ENCODE peak calls at places on chromosomes 11 and 22, in eight cellular contexts. O, L, R, H, C, A, N and P are unnamed samples.

GRCh38 chr11:119712459-119713360 is 16.3 kb downstream of the NECTIN1 start:
- DNase-seq in O (no peak), L (peak; percentile 54), R (no peak), H (no peak), C (no peak), A (no peak), N (no peak), P (peak; percentile 49)

GRCh38 chr11:11531127-11531526 is 90.7 kb downstream of the GALNT18 start:
- DNase-seq in O (no peak), L (no peak), R (no peak), H (no peak), C (no peak), A (no peak), N (no peak), P (no peak)

GRCh38 chr22:16601437-16602223 is 9.0 kb upstream of the CCT8L2 start:
- DNase-seq in O (no peak), L (no peak), R (no peak), H (peak; percentile 92), C (no peak), A (no peak), N (no peak), P (no peak)

GRCh38 chr11:19398772-19399542 is 158.2 kb upstream of the E2F8 start:
- DNase-seq in O (peak; percentile 98), L (no peak), R (no peak), H (no peak), C (peak; percentile 94), A (no peak), N (peak; percentile 27), P (peak; percentile 89)

GRCh38 chr11:117315285-117316196 is 515 bp downstream of the BACE1 start:
- DNase-seq in O (no peak), L (no peak), R (no peak), H (no peak), C (no peak), A (no peak), N (no peak), P (peak; percentile 73)

GRCh38 chr11:17845431-17845881 is 110.9 kb downstream of the KCNC1 start:
- DNase-seq in O (peak; percentile 95), L (no peak), R (no peak), H (no peak), C (peak; percentile 91), A (no peak), N (peak; percentile 86), P (no peak)

GRCh38 chr11:108609681-108610080 is 16.1 kb upstream of the EXPH5 start:
- DNase-seq in O (peak; percentile 9), L (no peak), R (no peak), H (peak; percentile 41), C (peak; percentile 35), A (no peak), N (peak; percentile 65), P (no peak)

GRCh38 chr22:24021304-24021703 is 10.2 kb downstream of the CABIN1 start:
- DNase-seq in O (no peak), L (no peak), R (no peak), H (no peak), C (no peak), A (no peak), N (no peak), P (no peak)

GRCh38 chr11:10680956-10681487 is 12.5 kb downstream of the IRAG1 start:
- DNase-seq in O (no peak), L (no peak), R (no peak), H (no peak), C (peak; percentile 62), A (no peak), N (no peak), P (no peak)

GRCh38 chr22:40044870-40045834 is 50.4 kb downstream of the FAM83F start:
- DNase-seq in O (peak; percentile 11), L (peak; percentile 86), R (peak; percentile 49), H (peak; percentile 62), C (peak; percentile 15), A (no peak), N (peak; percentile 6), P (peak; percentile 91)

GRCh38 chr11:22974251-22974650 is 114.0 kb upstream of the CCDC179 start:
- DNase-seq in O (no peak), L (no peak), R (no peak), H (no peak), C (no peak), A (no peak), N (no peak), P (no peak)

GRCh38 chr22:40043086-40043485 is 48.3 kb downstream of the FAM83F start:
- DNase-seq in O (peak; percentile 37), L (no peak), R (no peak), H (no peak), C (no peak), A (no peak), N (no peak), P (no peak)

GRCh38 chr22:46107089-46107664 is 43.1 kb upstream of the PPARA start:
- DNase-seq in O (no peak), L (no peak), R (no peak), H (no peak), C (no peak), A (no peak), N (no peak), P (peak; percentile 95)

GRCh38 chr11:95289378-95289777 is 58.4 kb upstream of the SESN3 start:
- DNase-seq in O (no peak), L (no peak), R (no peak), H (no peak), C (no peak), A (no peak), N (peak; percentile 46), P (no peak)

GRCh38 chr22:27150530-27150909 is 493.1 kb downstream of the MIAT start:
- DNase-seq in O (no peak), L (no peak), R (no peak), H (no peak), C (no peak), A (no peak), N (no peak), P (no peak)

GRCh38 chr11:2345050-2345449 is 32.1 kb upstream of the CD81 start:
- DNase-seq in O (no peak), L (no peak), R (no peak), H (no peak), C (no peak), A (no peak), N (no peak), P (no peak)

GRCh38 chr11:223026-223789 is 12.9 kb downstream of the SIRT3 start:
- DNase-seq in O (peak; percentile 39), L (no peak), R (no peak), H (no peak), C (peak; percentile 56), A (no peak), N (no peak), P (peak; percentile 45)

GRCh38 chr22:44531487-44531886 is 33.5 kb upstream of the RTL6 start:
- DNase-seq in O (no peak), L (no peak), R (no peak), H (no peak), C (no peak), A (no peak), N (no peak), P (no peak)

GRCh38 chr11:15836801-15837200 is 519.5 kb downstream of the SOX6 start:
- DNase-seq in O (no peak), L (no peak), R (no peak), H (no peak), C (no peak), A (no peak), N (no peak), P (no peak)

GRCh38 chr11:95788921-95789505 is 569 bp downstream of the FAM76B start:
- DNase-seq in O (peak; percentile 39), L (peak; percentile 80), R (no peak), H (peak; percentile 40), C (peak; percentile 43), A (no peak), N (peak; percentile 36), P (no peak)

GRCh38 chr11:112881461-112881860 is 79.8 kb upstream of the NCAM1 start:
- DNase-seq in O (peak; percentile 18), L (peak; percentile 79), R (peak; percentile 49), H (peak; percentile 20), C (no peak), A (no peak), N (peak; percentile 67), P (peak; percentile 88)

GRCh38 chr22:45805413-45805812 is 133.8 kb downstream of the ATXN10 start:
- DNase-seq in O (peak; percentile 20), L (no peak), R (no peak), H (no peak), C (no peak), A (no peak), N (peak; percentile 54), P (no peak)

GRCh38 chr22:32013200-32013599 is 29.9 kb upstream of the SLC5A1 start:
- DNase-seq in O (no peak), L (no peak), R (no peak), H (no peak), C (no peak), A (no peak), N (no peak), P (no peak)

GRCh38 chr22:42868751-42869251 is 11.7 kb upstream of the ARFGAP3 start:
- DNase-seq in O (no peak), L (no peak), R (no peak), H (no peak), C (peak; percentile 17), A (no peak), N (peak; percentile 62), P (peak; percentile 88)

GRCh38 chr11:57349491-57350274 is 11.5 kb downstream of the P2RX3 start:
- DNase-seq in O (peak; percentile 44), L (peak; percentile 83), R (peak; percentile 68), H (peak; percentile 79), C (peak; percentile 33), A (no peak), N (no peak), P (peak; percentile 82)
- TF ChIP-seq CTCF in O (peak; percentile 68), L (peak; percentile 88), R (peak; percentile 85), H (peak; percentile 89), C (peak; percentile 65), A (peak; percentile 94), N (peak; percentile 51), P (peak; percentile 80)

GRCh38 chr11:47177846-47178245 is 1.2 kb upstream of the ARFGAP2 start:
- DNase-seq in O (no peak), L (no peak), R (no peak), H (no peak), C (no peak), A (no peak), N (no peak), P (peak; percentile 79)
- H3K9ac ChIP-seq in O (no peak overlapping the region), L (no peak overlapping the region), R (peak overlapping the region; percentile 94), H (peak overlapping the region; percentile 87), C (peak overlapping the region; percentile 16), A (peak overlapping the region; percentile 79), N (peak overlapping the region; percentile 99), P (peak overlapping the region; percentile 90)

GRCh38 chr11:80293293-80293692 is 852.5 kb upstream of the TENM4 start:
- DNase-seq in O (no peak), L (no peak), R (no peak), H (no peak), C (no peak), A (no peak), N (no peak), P (no peak)
- TF ChIP-seq CTCF in O (no peak), L (no peak), R (no peak), H (no peak), C (no peak), A (no peak), N (no peak), P (no peak)

GRCh38 chr11:44308923-44309482 is 936 bp downstream of the ALX4 start:
- DNase-seq in O (no peak), L (peak; percentile 73), R (no peak), H (no peak), C (no peak), A (no peak), N (no peak), P (no peak)
- H3K9ac ChIP-seq in O (no peak overlapping the region), L (no peak overlapping the region), R (no peak overlapping the region), H (no peak overlapping the region), C (no peak overlapping the region), A (no peak overlapping the region), N (no peak overlapping the region), P (no peak overlapping the region)

GRCh38 chr11:61701298-61701993 is 21.3 kb downstream of the DAGLA start:
- DNase-seq in O (peak; percentile 13), L (peak; percentile 72), R (no peak), H (peak; percentile 53), C (peak; percentile 16), A (no peak), N (no peak), P (no peak)
- TF ChIP-seq CTCF in O (peak; percentile 19), L (peak; percentile 56), R (peak; percentile 24), H (peak; percentile 63), C (peak; percentile 33), A (peak; percentile 20), N (peak; percentile 39), P (no peak)